ENCODE peak calls at places on chromosomes 13 and 19, in six cellular contexts. One of them, this sample, is unnamed.

GRCh38 chr19:42628411-42629135 is 33.8 kb upstream of the CEACAM8 start:
- DNase-seq in pancreas: no peak
- DNase-seq in fibroblast of mammary gland: peak
- DNase-seq in CD4-positive, CD25-positive, alpha-beta regulatory T cell: peak
- DNase-seq in PC-3: peak
- DNase-seq in Calu3: no peak
- DNase-seq in this sample: no peak

GRCh38 chr13:113997845-113998751 is 24.2 kb upstream of the C13orf46 start:
- DNase-seq in pancreas: peak
- DNase-seq in fibroblast of mammary gland: peak
- DNase-seq in CD4-positive, CD25-positive, alpha-beta regulatory T cell: no peak
- DNase-seq in PC-3: peak
- DNase-seq in Calu3: no peak
- DNase-seq in this sample: peak

GRCh38 chr13:38366954-38367645 is 17.4 kb downstream of the UFM1 start:
- DNase-seq in pancreas: no peak
- DNase-seq in fibroblast of mammary gland: peak
- DNase-seq in CD4-positive, CD25-positive, alpha-beta regulatory T cell: no peak
- DNase-seq in PC-3: peak
- DNase-seq in Calu3: no peak
- DNase-seq in this sample: peak

GRCh38 chr13:113169277-113170272 is 11.1 kb downstream of the PROZ start:
- DNase-seq in pancreas: no peak
- DNase-seq in fibroblast of mammary gland: no peak
- DNase-seq in CD4-positive, CD25-positive, alpha-beta regulatory T cell: no peak
- DNase-seq in PC-3: no peak
- DNase-seq in Calu3: no peak
- DNase-seq in this sample: no peak

GRCh38 chr13:40261361-40261760 is 405.1 kb downstream of the FOXO1 start:
- DNase-seq in pancreas: no peak
- DNase-seq in fibroblast of mammary gland: no peak
- DNase-seq in CD4-positive, CD25-positive, alpha-beta regulatory T cell: no peak
- DNase-seq in PC-3: no peak
- DNase-seq in Calu3: no peak
- DNase-seq in this sample: no peak

GRCh38 chr13:26895081-26895807 is 134.7 kb upstream of the GPR12 start:
- DNase-seq in pancreas: no peak
- DNase-seq in fibroblast of mammary gland: no peak
- DNase-seq in CD4-positive, CD25-positive, alpha-beta regulatory T cell: no peak
- DNase-seq in PC-3: no peak
- DNase-seq in Calu3: no peak
- DNase-seq in this sample: no peak

GRCh38 chr13:98207411-98207810 is 30.3 kb upstream of the RNF113B start:
- DNase-seq in pancreas: no peak
- DNase-seq in fibroblast of mammary gland: no peak
- DNase-seq in CD4-positive, CD25-positive, alpha-beta regulatory T cell: no peak
- DNase-seq in PC-3: no peak
- DNase-seq in Calu3: peak
- DNase-seq in this sample: peak

GRCh38 chr19:35013047-35013819 is 13.1 kb downstream of the GRAMD1A start:
- DNase-seq in pancreas: peak
- DNase-seq in fibroblast of mammary gland: peak
- DNase-seq in CD4-positive, CD25-positive, alpha-beta regulatory T cell: peak
- DNase-seq in PC-3: peak
- DNase-seq in Calu3: peak
- DNase-seq in this sample: peak

GRCh38 chr19:15123900-15124299 is 16.7 kb downstream of the SYDE1 start:
- DNase-seq in pancreas: peak
- DNase-seq in fibroblast of mammary gland: no peak
- DNase-seq in CD4-positive, CD25-positive, alpha-beta regulatory T cell: no peak
- DNase-seq in PC-3: no peak
- DNase-seq in Calu3: no peak
- DNase-seq in this sample: no peak

GRCh38 chr19:33690461-33691427 is 69.0 kb downstream of the CHST8 start:
- DNase-seq in pancreas: no peak
- DNase-seq in fibroblast of mammary gland: no peak
- DNase-seq in CD4-positive, CD25-positive, alpha-beta regulatory T cell: no peak
- DNase-seq in PC-3: peak
- DNase-seq in Calu3: no peak
- DNase-seq in this sample: no peak

GRCh38 chr19:34994643-34995471 is 5.3 kb upstream of the GRAMD1A start:
- DNase-seq in pancreas: peak
- DNase-seq in fibroblast of mammary gland: no peak
- DNase-seq in CD4-positive, CD25-positive, alpha-beta regulatory T cell: no peak
- DNase-seq in PC-3: peak
- DNase-seq in Calu3: peak
- DNase-seq in this sample: no peak

GRCh38 chr19:3188627-3189596 is 3.2 kb downstream of the NCLN start:
- DNase-seq in pancreas: peak
- DNase-seq in fibroblast of mammary gland: no peak
- DNase-seq in CD4-positive, CD25-positive, alpha-beta regulatory T cell: no peak
- DNase-seq in PC-3: no peak
- DNase-seq in Calu3: no peak
- DNase-seq in this sample: no peak

GRCh38 chr13:101567841-101568240 is 115.4 kb downstream of the ITGBL1 start:
- DNase-seq in pancreas: no peak
- DNase-seq in fibroblast of mammary gland: no peak
- DNase-seq in CD4-positive, CD25-positive, alpha-beta regulatory T cell: no peak
- DNase-seq in PC-3: no peak
- DNase-seq in Calu3: no peak
- DNase-seq in this sample: no peak

GRCh38 chr13:60754211-60754610 is 357.2 kb downstream of the TDRD3 start:
- DNase-seq in pancreas: no peak
- DNase-seq in fibroblast of mammary gland: no peak
- DNase-seq in CD4-positive, CD25-positive, alpha-beta regulatory T cell: no peak
- DNase-seq in PC-3: no peak
- DNase-seq in Calu3: no peak
- DNase-seq in this sample: no peak

GRCh38 chr19:46466536-46467199 is 4.7 kb downstream of the PNMA8A start:
- DNase-seq in pancreas: no peak
- DNase-seq in fibroblast of mammary gland: peak
- DNase-seq in CD4-positive, CD25-positive, alpha-beta regulatory T cell: peak
- DNase-seq in PC-3: peak
- DNase-seq in Calu3: no peak
- DNase-seq in this sample: peak

GRCh38 chr13:90281709-90282108 is 1065.8 kb upstream of the MIR17HG start:
- DNase-seq in pancreas: no peak
- DNase-seq in fibroblast of mammary gland: no peak
- DNase-seq in CD4-positive, CD25-positive, alpha-beta regulatory T cell: no peak
- DNase-seq in PC-3: peak
- DNase-seq in Calu3: no peak
- DNase-seq in this sample: no peak

GRCh38 chr13:97295279-97296182 is 73.4 kb downstream of the MBNL2 start:
- DNase-seq in pancreas: no peak
- DNase-seq in fibroblast of mammary gland: peak
- DNase-seq in CD4-positive, CD25-positive, alpha-beta regulatory T cell: no peak
- DNase-seq in PC-3: peak
- DNase-seq in Calu3: no peak
- DNase-seq in this sample: peak

GRCh38 chr13:35599385-35599784 is 122.9 kb upstream of the MAB21L1 start:
- DNase-seq in pancreas: no peak
- DNase-seq in fibroblast of mammary gland: no peak
- DNase-seq in CD4-positive, CD25-positive, alpha-beta regulatory T cell: no peak
- DNase-seq in PC-3: no peak
- DNase-seq in Calu3: no peak
- DNase-seq in this sample: no peak

GRCh38 chr19:58003153-58003828 is 671 bp upstream of the ZNF606 start:
- DNase-seq in pancreas: no peak
- DNase-seq in fibroblast of mammary gland: peak
- DNase-seq in CD4-positive, CD25-positive, alpha-beta regulatory T cell: no peak
- DNase-seq in PC-3: no peak
- DNase-seq in Calu3: no peak
- DNase-seq in this sample: peak

GRCh38 chr13:51534075-51534817 is 50.0 kb upstream of the WDFY2 start:
- DNase-seq in pancreas: no peak
- DNase-seq in fibroblast of mammary gland: no peak
- DNase-seq in CD4-positive, CD25-positive, alpha-beta regulatory T cell: peak
- DNase-seq in PC-3: no peak
- DNase-seq in Calu3: no peak
- DNase-seq in this sample: no peak

GRCh38 chr19:7480975-7481265 is 7.9 kb downstream of the PEX11G start:
- DNase-seq in pancreas: no peak
- DNase-seq in fibroblast of mammary gland: no peak
- DNase-seq in CD4-positive, CD25-positive, alpha-beta regulatory T cell: no peak
- DNase-seq in PC-3: no peak
- DNase-seq in Calu3: no peak
- DNase-seq in this sample: no peak

GRCh38 chr13:20969182-20969581 is 66.6 kb upstream of the XPO4 start:
- DNase-seq in pancreas: no peak
- DNase-seq in fibroblast of mammary gland: peak
- DNase-seq in CD4-positive, CD25-positive, alpha-beta regulatory T cell: no peak
- DNase-seq in PC-3: peak
- DNase-seq in Calu3: no peak
- DNase-seq in this sample: no peak

GRCh38 chr13:101417043-101417406 is 717 bp upstream of the NALCN start:
- DNase-seq in pancreas: no peak
- DNase-seq in fibroblast of mammary gland: peak
- DNase-seq in CD4-positive, CD25-positive, alpha-beta regulatory T cell: no peak
- DNase-seq in PC-3: peak
- DNase-seq in Calu3: no peak
- DNase-seq in this sample: peak

GRCh38 chr13:61709258-61709657 is 293.6 kb upstream of the PCDH20 start:
- DNase-seq in pancreas: no peak
- DNase-seq in fibroblast of mammary gland: no peak
- DNase-seq in CD4-positive, CD25-positive, alpha-beta regulatory T cell: no peak
- DNase-seq in PC-3: no peak
- DNase-seq in Calu3: no peak
- DNase-seq in this sample: no peak

GRCh38 chr13:44508562-44509062 is 67.5 kb downstream of the TSC22D1 start:
- DNase-seq in pancreas: no peak
- DNase-seq in fibroblast of mammary gland: no peak
- DNase-seq in CD4-positive, CD25-positive, alpha-beta regulatory T cell: no peak
- DNase-seq in PC-3: no peak
- DNase-seq in Calu3: no peak
- DNase-seq in this sample: no peak

GRCh38 chr13:71625183-71625582 is 241.8 kb downstream of the DACH1 start:
- DNase-seq in pancreas: no peak
- DNase-seq in fibroblast of mammary gland: no peak
- DNase-seq in CD4-positive, CD25-positive, alpha-beta regulatory T cell: no peak
- DNase-seq in PC-3: no peak
- DNase-seq in Calu3: no peak
- DNase-seq in this sample: peak

GRCh38 chr13:28983661-28984060 is 163.5 kb downstream of the MTUS2 start:
- DNase-seq in pancreas: peak
- DNase-seq in fibroblast of mammary gland: no peak
- DNase-seq in CD4-positive, CD25-positive, alpha-beta regulatory T cell: no peak
- DNase-seq in PC-3: no peak
- DNase-seq in Calu3: no peak
- DNase-seq in this sample: no peak

GRCh38 chr13:78603240-78603947 is at the start of gene POU4F1:
- DNase-seq in pancreas: peak
- DNase-seq in fibroblast of mammary gland: peak
- DNase-seq in CD4-positive, CD25-positive, alpha-beta regulatory T cell: peak
- DNase-seq in PC-3: no peak
- DNase-seq in Calu3: peak
- DNase-seq in this sample: no peak

GRCh38 chr19:42281175-42282035 is 12.4 kb downstream of the CIC start:
- DNase-seq in pancreas: peak
- DNase-seq in fibroblast of mammary gland: peak
- DNase-seq in CD4-positive, CD25-positive, alpha-beta regulatory T cell: no peak
- DNase-seq in PC-3: no peak
- DNase-seq in Calu3: peak
- DNase-seq in this sample: peak

GRCh38 chr13:38637576-38637975 is 49.3 kb upstream of the FREM2 start:
- DNase-seq in pancreas: no peak
- DNase-seq in fibroblast of mammary gland: no peak
- DNase-seq in CD4-positive, CD25-positive, alpha-beta regulatory T cell: no peak
- DNase-seq in PC-3: peak
- DNase-seq in Calu3: no peak
- DNase-seq in this sample: no peak

GRCh38 chr19:56149656-56150038 is 8.6 kb downstream of the ZNF444 start:
- DNase-seq in pancreas: no peak
- DNase-seq in fibroblast of mammary gland: no peak
- DNase-seq in CD4-positive, CD25-positive, alpha-beta regulatory T cell: no peak
- DNase-seq in PC-3: no peak
- DNase-seq in Calu3: no peak
- DNase-seq in this sample: no peak

GRCh38 chr13:59416561-59416960 is 747.2 kb downstream of the DIAPH3 start:
- DNase-seq in pancreas: no peak
- DNase-seq in fibroblast of mammary gland: no peak
- DNase-seq in CD4-positive, CD25-positive, alpha-beta regulatory T cell: no peak
- DNase-seq in PC-3: no peak
- DNase-seq in Calu3: no peak
- DNase-seq in this sample: no peak